ENCODE peak calls at places on chromosomes 16 and 17, in nine cellular contexts. One of them, this sample, is unnamed.

GRCh38 chr17:5747964-5748363 is 163.7 kb upstream of the NLRP1 start:
- DNase-seq in heart left ventricle: no peak
- DNase-seq in breast epithelium: no peak
- DNase-seq in transverse colon: no peak
- DNase-seq in uterus: no peak
- DNase-seq in K562: no peak
- DNase-seq in esophagus squamous epithelium: no peak
- DNase-seq in lower leg skin: peak; percentile 57
- DNase-seq in body of pancreas: no peak
- DNase-seq in this sample: no peak

GRCh38 chr17:30220414-30220813 is 15.1 kb downstream of the SLC6A4 start:
- DNase-seq in uterus: no peak
- DNase-seq in esophagus squamous epithelium: no peak
- DNase-seq in body of pancreas: no peak
- DNase-seq in lower leg skin: no peak
- DNase-seq in K562: no peak
- DNase-seq in heart left ventricle: no peak
- DNase-seq in transverse colon: no peak
- DNase-seq in breast epithelium: no peak
- DNase-seq in this sample: no peak

GRCh38 chr17:53749178-53749577 is 73.5 kb upstream of the KIF2B start:
- DNase-seq in transverse colon: no peak
- DNase-seq in esophagus squamous epithelium: no peak
- DNase-seq in breast epithelium: no peak
- DNase-seq in K562: peak; percentile 59
- DNase-seq in uterus: no peak
- DNase-seq in body of pancreas: peak; percentile 17
- DNase-seq in heart left ventricle: no peak
- DNase-seq in lower leg skin: no peak
- DNase-seq in this sample: no peak

GRCh38 chr17:27345141-27345904 is 51.4 kb downstream of the WSB1 start:
- DNase-seq in lower leg skin: no peak
- DNase-seq in transverse colon: no peak
- DNase-seq in esophagus squamous epithelium: no peak
- DNase-seq in heart left ventricle: no peak
- DNase-seq in K562: peak; percentile 69
- DNase-seq in uterus: peak; percentile 48
- DNase-seq in body of pancreas: peak; percentile 70
- DNase-seq in breast epithelium: no peak
- DNase-seq in this sample: peak; percentile 45

GRCh38 chr16:57423152-57423551 is 18.6 kb downstream of the CCL17 start:
- DNase-seq in lower leg skin: no peak
- DNase-seq in heart left ventricle: no peak
- DNase-seq in breast epithelium: no peak
- DNase-seq in uterus: no peak
- DNase-seq in esophagus squamous epithelium: no peak
- DNase-seq in body of pancreas: no peak
- DNase-seq in transverse colon: no peak
- DNase-seq in K562: no peak
- DNase-seq in this sample: no peak

GRCh38 chr17:13594762-13595697 is 6.7 kb downstream of the HS3ST3A1 start:
- DNase-seq in K562: peak; percentile 63
- DNase-seq in breast epithelium: peak; percentile 72
- DNase-seq in heart left ventricle: peak; percentile 77
- DNase-seq in uterus: peak; percentile 72
- DNase-seq in esophagus squamous epithelium: peak; percentile 16
- DNase-seq in transverse colon: peak; percentile 73
- DNase-seq in body of pancreas: peak; percentile 75
- DNase-seq in lower leg skin: peak; percentile 91
- DNase-seq in this sample: peak; percentile 73

GRCh38 chr16:17798721-17799120 is 328.0 kb upstream of the XYLT1 start:
- DNase-seq in breast epithelium: no peak
- DNase-seq in transverse colon: no peak
- DNase-seq in body of pancreas: no peak
- DNase-seq in uterus: no peak
- DNase-seq in lower leg skin: no peak
- DNase-seq in heart left ventricle: no peak
- DNase-seq in K562: no peak
- DNase-seq in esophagus squamous epithelium: no peak
- DNase-seq in this sample: no peak

GRCh38 chr16:88719267-88719932 is 13.1 kb downstream of the CTU2 start:
- DNase-seq in K562: no peak
- DNase-seq in uterus: no peak
- DNase-seq in esophagus squamous epithelium: no peak
- DNase-seq in breast epithelium: no peak
- DNase-seq in body of pancreas: no peak
- DNase-seq in lower leg skin: no peak
- DNase-seq in heart left ventricle: peak; percentile 62
- DNase-seq in transverse colon: peak; percentile 30
- DNase-seq in this sample: peak; percentile 83

GRCh38 chr16:49617710-49618330 is 238.1 kb downstream of the ZNF423 start:
- DNase-seq in heart left ventricle: no peak
- DNase-seq in lower leg skin: peak; percentile 60
- DNase-seq in breast epithelium: no peak
- DNase-seq in K562: no peak
- DNase-seq in esophagus squamous epithelium: no peak
- DNase-seq in body of pancreas: no peak
- DNase-seq in uterus: peak; percentile 8
- DNase-seq in transverse colon: no peak
- DNase-seq in this sample: no peak

GRCh38 chr17:45334231-45334630 is 17.4 kb upstream of the MAP3K14 start:
- DNase-seq in lower leg skin: peak; percentile 42
- DNase-seq in breast epithelium: peak; percentile 9
- DNase-seq in esophagus squamous epithelium: no peak
- DNase-seq in heart left ventricle: no peak
- DNase-seq in uterus: peak; percentile 4
- DNase-seq in body of pancreas: no peak
- DNase-seq in transverse colon: peak; percentile 7
- DNase-seq in K562: no peak
- DNase-seq in this sample: no peak

GRCh38 chr16:58222532-58223316 is 24.8 kb upstream of the CSNK2A2 start:
- DNase-seq in K562: peak; percentile 15
- DNase-seq in uterus: no peak
- DNase-seq in lower leg skin: no peak
- DNase-seq in esophagus squamous epithelium: no peak
- DNase-seq in transverse colon: no peak
- DNase-seq in breast epithelium: no peak
- DNase-seq in body of pancreas: no peak
- DNase-seq in heart left ventricle: no peak
- DNase-seq in this sample: no peak

GRCh38 chr17:3528604-3529511 is 28.8 kb downstream of the TRPV3 start:
- DNase-seq in transverse colon: no peak
- DNase-seq in breast epithelium: no peak
- DNase-seq in uterus: no peak
- DNase-seq in esophagus squamous epithelium: no peak
- DNase-seq in K562: no peak
- DNase-seq in heart left ventricle: no peak
- DNase-seq in body of pancreas: no peak
- DNase-seq in lower leg skin: no peak
- DNase-seq in this sample: no peak

GRCh38 chr17:27560668-27561067 is 70.3 kb upstream of the LGALS9 start:
- DNase-seq in transverse colon: peak; percentile 59
- DNase-seq in K562: no peak
- DNase-seq in uterus: peak; percentile 44
- DNase-seq in lower leg skin: no peak
- DNase-seq in breast epithelium: no peak
- DNase-seq in heart left ventricle: no peak
- DNase-seq in body of pancreas: peak; percentile 92
- DNase-seq in esophagus squamous epithelium: no peak
- DNase-seq in this sample: peak; percentile 45

GRCh38 chr17:80970762-80971703 is 20.6 kb upstream of the CHMP6 start:
- DNase-seq in heart left ventricle: no peak
- DNase-seq in lower leg skin: no peak
- DNase-seq in body of pancreas: no peak
- DNase-seq in esophagus squamous epithelium: no peak
- DNase-seq in K562: no peak
- DNase-seq in breast epithelium: no peak
- DNase-seq in uterus: no peak
- DNase-seq in transverse colon: no peak
- DNase-seq in this sample: no peak

GRCh38 chr17:80969674-80970043 is 22.0 kb upstream of the CHMP6 start:
- DNase-seq in esophagus squamous epithelium: no peak
- DNase-seq in body of pancreas: no peak
- DNase-seq in breast epithelium: no peak
- DNase-seq in lower leg skin: no peak
- DNase-seq in transverse colon: no peak
- DNase-seq in heart left ventricle: no peak
- DNase-seq in uterus: no peak
- DNase-seq in K562: no peak
- DNase-seq in this sample: no peak

GRCh38 chr17:80969030-80969673 is 22.5 kb upstream of the CHMP6 start:
- DNase-seq in transverse colon: no peak
- DNase-seq in K562: no peak
- DNase-seq in uterus: no peak
- DNase-seq in body of pancreas: peak; percentile 49
- DNase-seq in heart left ventricle: no peak
- DNase-seq in breast epithelium: no peak
- DNase-seq in esophagus squamous epithelium: no peak
- DNase-seq in lower leg skin: no peak
- DNase-seq in this sample: no peak

GRCh38 chr17:80968602-80969029 is 23.0 kb upstream of the CHMP6 start:
- DNase-seq in K562: no peak
- DNase-seq in transverse colon: peak; percentile 34
- DNase-seq in body of pancreas: peak; percentile 77
- DNase-seq in uterus: peak; percentile 59
- DNase-seq in esophagus squamous epithelium: no peak
- DNase-seq in heart left ventricle: no peak
- DNase-seq in lower leg skin: no peak
- DNase-seq in breast epithelium: no peak
- DNase-seq in this sample: no peak

GRCh38 chr17:80970044-80970761 is 21.4 kb upstream of the CHMP6 start:
- DNase-seq in body of pancreas: peak; percentile 39
- DNase-seq in transverse colon: peak; percentile 50
- DNase-seq in K562: no peak
- DNase-seq in heart left ventricle: no peak
- DNase-seq in breast epithelium: no peak
- DNase-seq in esophagus squamous epithelium: no peak
- DNase-seq in lower leg skin: no peak
- DNase-seq in uterus: peak; percentile 63
- DNase-seq in this sample: no peak
- TF ChIP-seq CTCF in body of pancreas: peak; percentile 24
- TF ChIP-seq CTCF in transverse colon: peak; percentile 35
- TF ChIP-seq CTCF in K562: peak; percentile 48
- TF ChIP-seq CTCF in heart left ventricle: peak; percentile 43
- TF ChIP-seq CTCF in breast epithelium: peak; percentile 41
- TF ChIP-seq CTCF in esophagus squamous epithelium: peak; percentile 32
- TF ChIP-seq CTCF in lower leg skin: no peak
- TF ChIP-seq CTCF in uterus: peak; percentile 64
- TF ChIP-seq CTCF in this sample: no peak

GRCh38 chr17:50344712-50345380 is 1.1 kb upstream of the XYLT2 start:
- DNase-seq in breast epithelium: no peak
- DNase-seq in esophagus squamous epithelium: no peak
- DNase-seq in heart left ventricle: no peak
- DNase-seq in lower leg skin: peak; percentile 85
- DNase-seq in body of pancreas: no peak
- DNase-seq in transverse colon: no peak
- DNase-seq in K562: no peak
- DNase-seq in uterus: no peak
- DNase-seq in this sample: no peak
- TF ChIP-seq POLR2A in breast epithelium: no peak
- TF ChIP-seq POLR2A in esophagus squamous epithelium: no peak
- TF ChIP-seq POLR2A in heart left ventricle: no peak
- TF ChIP-seq POLR2A in lower leg skin: no peak
- TF ChIP-seq POLR2A in body of pancreas: no peak
- TF ChIP-seq POLR2A in transverse colon: no peak
- TF ChIP-seq POLR2A in K562: no peak
- TF ChIP-seq POLR2A in uterus: no peak
- TF ChIP-seq POLR2A in this sample: no peak

GRCh38 chr16:12259258-12259657 is 282.7 kb downstream of the SNX29 start:
- DNase-seq in heart left ventricle: no peak
- DNase-seq in lower leg skin: no peak
- DNase-seq in esophagus squamous epithelium: no peak
- DNase-seq in body of pancreas: no peak
- DNase-seq in K562: no peak
- DNase-seq in breast epithelium: no peak
- DNase-seq in uterus: no peak
- DNase-seq in transverse colon: no peak
- DNase-seq in this sample: no peak

GRCh38 chr16:12262454-12263180 is 286.1 kb downstream of the SNX29 start:
- DNase-seq in transverse colon: peak; percentile 61
- DNase-seq in body of pancreas: peak; percentile 56
- DNase-seq in heart left ventricle: no peak
- DNase-seq in esophagus squamous epithelium: no peak
- DNase-seq in K562: no peak
- DNase-seq in lower leg skin: no peak
- DNase-seq in breast epithelium: peak; percentile 56
- DNase-seq in uterus: no peak
- DNase-seq in this sample: peak; percentile 62

GRCh38 chr16:12260119-12260646 is 283.6 kb downstream of the SNX29 start:
- DNase-seq in transverse colon: no peak
- DNase-seq in heart left ventricle: no peak
- DNase-seq in lower leg skin: no peak
- DNase-seq in breast epithelium: no peak
- DNase-seq in uterus: no peak
- DNase-seq in esophagus squamous epithelium: no peak
- DNase-seq in body of pancreas: no peak
- DNase-seq in K562: no peak
- DNase-seq in this sample: no peak

GRCh38 chr16:12258806-12259205 is 282.3 kb downstream of the SNX29 start:
- DNase-seq in body of pancreas: no peak
- DNase-seq in breast epithelium: no peak
- DNase-seq in uterus: no peak
- DNase-seq in esophagus squamous epithelium: no peak
- DNase-seq in heart left ventricle: no peak
- DNase-seq in K562: no peak
- DNase-seq in transverse colon: no peak
- DNase-seq in lower leg skin: no peak
- DNase-seq in this sample: no peak

DNA sequence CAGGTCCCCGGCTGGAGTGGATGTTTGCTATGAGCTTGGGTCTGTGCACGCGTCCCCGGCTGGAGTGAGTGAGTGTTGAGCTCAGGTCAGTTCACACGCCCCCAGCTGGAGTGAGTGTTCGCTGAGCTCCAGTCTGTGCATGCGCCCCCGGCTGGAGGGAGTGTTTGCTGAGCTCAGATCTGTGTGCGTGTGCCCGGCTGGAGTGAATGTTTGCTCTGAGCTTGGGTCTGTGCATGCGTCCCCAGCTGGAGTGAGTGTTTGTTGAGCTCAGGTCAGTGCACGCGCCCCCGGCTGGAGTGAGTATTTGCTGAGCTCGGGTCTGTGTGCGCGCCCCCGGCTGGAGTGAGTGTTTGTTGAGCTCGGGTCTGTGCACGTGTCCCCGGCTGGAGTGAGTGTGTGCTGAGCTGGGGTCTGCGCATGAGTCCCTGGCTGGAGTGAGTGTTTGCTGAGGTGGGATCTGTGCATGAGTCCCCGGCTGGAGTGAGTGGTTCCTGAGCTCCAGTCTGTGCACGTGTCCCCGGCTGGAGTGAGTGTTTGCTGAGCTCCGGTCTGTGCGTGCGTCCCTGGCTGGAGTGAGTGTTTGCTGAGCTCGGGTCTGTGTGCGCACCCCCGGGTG is 284.2 kb downstream of the SNX29 start:
- DNase-seq in heart left ventricle: peak; percentile 22
- DNase-seq in esophagus squamous epithelium: no peak
- DNase-seq in K562: peak; percentile 73
- DNase-seq in body of pancreas: no peak
- DNase-seq in uterus: no peak
- DNase-seq in lower leg skin: no peak
- DNase-seq in transverse colon: no peak
- DNase-seq in breast epithelium: no peak
- DNase-seq in this sample: no peak
- TF ChIP-seq CTCF in heart left ventricle: no peak
- TF ChIP-seq CTCF in esophagus squamous epithelium: no peak
- TF ChIP-seq CTCF in K562: peak; percentile 80
- TF ChIP-seq CTCF in body of pancreas: no peak
- TF ChIP-seq CTCF in uterus: no peak
- TF ChIP-seq CTCF in lower leg skin: no peak
- TF ChIP-seq CTCF in transverse colon: no peak
- TF ChIP-seq CTCF in breast epithelium: no peak
- TF ChIP-seq CTCF in this sample: no peak

GRCh38 chr17:74860229-74860998 is 729 bp upstream of the GRIN2C start:
- DNase-seq in transverse colon: no peak
- DNase-seq in body of pancreas: no peak
- DNase-seq in uterus: no peak
- DNase-seq in lower leg skin: no peak
- DNase-seq in heart left ventricle: no peak
- DNase-seq in K562: no peak
- DNase-seq in breast epithelium: no peak
- DNase-seq in esophagus squamous epithelium: no peak
- DNase-seq in this sample: peak; percentile 50
- TF ChIP-seq POLR2A in transverse colon: no peak
- TF ChIP-seq POLR2A in body of pancreas: no peak
- TF ChIP-seq POLR2A in uterus: no peak
- TF ChIP-seq POLR2A in lower leg skin: no peak
- TF ChIP-seq POLR2A in heart left ventricle: no peak
- TF ChIP-seq POLR2A in K562: no peak
- TF ChIP-seq POLR2A in breast epithelium: no peak
- TF ChIP-seq POLR2A in esophagus squamous epithelium: no peak
- TF ChIP-seq POLR2A in this sample: no peak

This sample was measured in thyroid gland.